ENCODE peak calls at places on chromosomes 16 and 17, in five cellular contexts. O, S, Q, V and N are unnamed samples.
A peak's percentile ranks its signal among the peaks of the same experiment; 100 is the strongest.

GRCh38 chr17:78251773-78252103 is 20.3 kb downstream of the TMEM235 start:
- DNase-seq in O (no peak), V (no peak), S (no peak), Q (no peak), N (no peak)

GRCh38 chr16:53404959-53405358 is 29.3 kb upstream of the RBL2 start:
- DNase-seq in S (no peak), O (no peak), Q (no peak), V (peak; percentile 12), N (no peak)

GRCh38 chr17:76562734-76563148 is 22.9 kb downstream of the PRCD start:
- DNase-seq in Q (no peak), S (no peak), O (no peak), V (peak; percentile 95), N (no peak)

GRCh38 chr16:558298-559020 is 1.7 kb upstream of the PRR35 start:
- DNase-seq in V (no peak), Q (no peak), S (no peak), O (no peak), N (no peak)

GRCh38 chr17:330993-331701 is 21.5 kb downstream of the RPH3AL start:
- DNase-seq in S (no peak), Q (no peak), V (no peak), O (no peak), N (peak; percentile 30)

GRCh38 chr17:75476274-75476673 is 19.8 kb downstream of the TMEM94 start:
- DNase-seq in Q (no peak), O (no peak), V (peak; percentile 26), S (no peak), N (no peak)

GRCh38 chr17:49359990-49360795 is 1.9 kb downstream of the ZNF652 start:
- DNase-seq in Q (no peak), V (peak; percentile 16), O (no peak), S (no peak), N (peak; percentile 24)

GRCh38 chr17:39995438-39995837 is 14.8 kb downstream of the PSMD3 start:
- DNase-seq in Q (no peak), O (no peak), S (no peak), V (no peak), N (no peak)

GRCh38 chr17:44006581-44007345 is 2.3 kb downstream of the NAGS start:
- DNase-seq in O (peak; percentile 99), V (peak; percentile 98), Q (peak; percentile 99), S (peak; percentile 86), N (peak; percentile 100)

GRCh38 chr17:15651001-15651582 is 31.6 kb upstream of the FBXW10B start:
- DNase-seq in V (no peak), Q (no peak), O (no peak), S (no peak), N (no peak)

GRCh38 chr16:53821487-53821886 is 117.5 kb downstream of the FTO start:
- DNase-seq in Q (no peak), O (no peak), S (no peak), V (peak; percentile 26), N (no peak)

GRCh38 chr17:57490890-57491289 is 234.6 kb downstream of the MSI2 start:
- DNase-seq in S (no peak), V (no peak), O (no peak), Q (no peak), N (no peak)

GRCh38 chr16:88737298-88738166 is 31.2 kb downstream of the CTU2 start:
- DNase-seq in O (peak; percentile 39), Q (peak; percentile 83), S (peak; percentile 54), V (peak; percentile 72), N (peak; percentile 65)

GRCh38 chr16:86424413-86424812 is 85.9 kb upstream of the FOXF1 start:
- DNase-seq in Q (no peak), O (no peak), S (no peak), V (no peak), N (no peak)

GRCh38 chr17:7897773-7898172 is 9.2 kb downstream of the CHD3 start:
- DNase-seq in O (no peak), S (no peak), V (peak; percentile 79), Q (no peak), N (peak; percentile 25)

GRCh38 chr16:11128211-11129123 is 127.5 kb downstream of the SOCS1 start:
- DNase-seq in Q (no peak), O (no peak), V (peak; percentile 84), S (no peak), N (peak; percentile 39)

GRCh38 chr17:55319933-55320593 is 55.3 kb downstream of the HLF start:
- DNase-seq in Q (no peak), S (no peak), O (no peak), V (no peak), N (no peak)

GRCh38 chr17:66006654-66007053 is 185.3 kb downstream of the CEP112 start:
- DNase-seq in Q (no peak), V (no peak), S (no peak), O (no peak), N (no peak)

GRCh38 chr17:82859431-82860403 is 19.9 kb upstream of the ZNF750 start:
- DNase-seq in V (peak; percentile 54), O (no peak), S (peak; percentile 64), Q (peak; percentile 71), N (peak; percentile 86)

GRCh38 chr16:23317266-23317661 is 15.2 kb downstream of the SCNN1B start:
- DNase-seq in S (no peak), O (no peak), V (no peak), Q (no peak), N (no peak)

GRCh38 chr16:69566437-69567030 is 768 bp downstream of the NFAT5 start:
- DNase-seq in V (peak; percentile 72), S (no peak), Q (peak; percentile 61), O (no peak), N (peak; percentile 49)

GRCh38 chr17:1460233-1460632 is 4.2 kb upstream of the CRK start:
- DNase-seq in S (no peak), O (no peak), V (peak; percentile 21), Q (no peak), N (peak; percentile 11)

GRCh38 chr16:51237207-51237606 is 86.1 kb upstream of the SALL1 start:
- DNase-seq in S (no peak), V (no peak), Q (no peak), O (no peak), N (no peak)

GRCh38 chr17:4947411-4948165 is 742 bp downstream of the PFN1 start:
- DNase-seq in S (peak; percentile 60), Q (peak; percentile 58), V (peak; percentile 39), O (no peak), N (peak; percentile 80)

GRCh38 chr17:38444151-38444550 is 15.9 kb downstream of the ARHGAP23 start:
- DNase-seq in S (no peak), Q (peak; percentile 78), O (peak; percentile 27), V (peak; percentile 66), N (peak; percentile 77)

GRCh38 chr17:63542218-63542545 is 8.1 kb upstream of the DCAF7 start:
- DNase-seq in V (no peak), O (no peak), Q (no peak), S (no peak), N (no peak)

GRCh38 chr17:62675701-62676100 is 48.2 kb downstream of the MRC2 start:
- DNase-seq in O (no peak), Q (no peak), S (no peak), V (no peak), N (no peak)

GRCh38 chr16:65388592-65388991 is 266.7 kb upstream of the CDH11 start:
- DNase-seq in S (no peak), Q (no peak), O (no peak), V (peak; percentile 71), N (no peak)